ENCODE peak calls at places on chromosomes 5 and 9, in six cellular contexts. K, G, F, H, T and O are unnamed samples.

GRCh38 chr9:114305189-114305555 is 17.7 kb upstream of the ORM1 start:
- DNase-seq in T (no peak), G (no peak), H (no peak), K (no peak), F (no peak), O (no peak)

GRCh38 chr5:179759961-179760541 is 27.4 kb downstream of the MAML1 start:
- DNase-seq in F (no peak), T (peak; percentile 32), G (peak; percentile 9), H (peak; percentile 32), K (no peak), O (peak; percentile 63)

GRCh38 chr5:132474881-132475511 is 15.6 kb downstream of the IRF1 start:
- DNase-seq in H (no peak), G (no peak), T (no peak), F (no peak), K (no peak), O (no peak)

GRCh38 chr5:141492168-141492885 is 3.4 kb downstream of the PCDHGC5 start:
- DNase-seq in G (no peak), K (no peak), H (no peak), F (no peak), T (no peak), O (no peak)

GRCh38 chr5:159123700-159124099 is 24.0 kb upstream of the EBF1 start:
- DNase-seq in T (no peak), K (no peak), G (no peak), F (no peak), H (no peak), O (no peak)

GRCh38 chr9:120394058-120394669 is 185.8 kb downstream of the CDK5RAP2 start:
- DNase-seq in F (no peak), G (no peak), K (peak; percentile 27), T (no peak), H (no peak), O (peak; percentile 13)

GRCh38 chr5:159163027-159163699 is 46.2 kb downstream of the RNF145 start:
- DNase-seq in G (no peak), T (no peak), K (no peak), H (no peak), F (no peak), O (no peak)

GRCh38 chr9:21810388-21810787 is 8.0 kb downstream of the MTAP start:
- DNase-seq in K (no peak), G (no peak), T (no peak), F (no peak), H (no peak), O (no peak)

GRCh38 chr9:131968632-131969031 is 111.0 kb downstream of the MED27 start:
- DNase-seq in T (no peak), K (no peak), H (no peak), F (no peak), G (no peak), O (no peak)

GRCh38 chr9:114114364-114114763 is 15.3 kb upstream of the KIF12 start:
- DNase-seq in H (no peak), T (no peak), K (no peak), F (no peak), G (no peak), O (no peak)

GRCh38 chr9:3916420-3916819 is 383.4 kb downstream of the GLIS3 start:
- DNase-seq in T (no peak), H (no peak), G (no peak), K (no peak), F (no peak), O (no peak)

GRCh38 chr9:131610231-131610761 is 65.0 kb downstream of the PRRT1B start:
- DNase-seq in K (no peak), H (no peak), G (no peak), T (no peak), F (no peak), O (no peak)

GRCh38 chr9:114367823-114368609 is 19.8 kb downstream of the AKNA start:
- DNase-seq in G (no peak), F (no peak), K (no peak), T (no peak), H (no peak), O (no peak)

GRCh38 chr5:171913987-171914273 is 92.5 kb downstream of the FBXW11 start:
- DNase-seq in H (no peak), T (no peak), K (no peak), G (no peak), F (no peak), O (no peak)

GRCh38 chr9:89661956-89662717 is 57.3 kb downstream of the GADD45G start:
- DNase-seq in G (peak; percentile 96), F (peak; percentile 71), T (peak; percentile 60), K (peak; percentile 75), H (no peak), O (peak; percentile 24)

GRCh38 chr5:134540747-134541733 is 15.6 kb downstream of the JADE2 start:
- DNase-seq in T (no peak), H (no peak), K (no peak), G (no peak), F (no peak), O (no peak)

GRCh38 chr5:140608730-140609520 is 24.1 kb downstream of the CD14 start:
- DNase-seq in T (no peak), F (no peak), K (no peak), G (no peak), H (no peak), O (peak; percentile 79)

GRCh38 chr5:136123236-136123768 is 9.3 kb upstream of the SMAD5 start:
- DNase-seq in H (no peak), G (no peak), K (peak; percentile 94), F (no peak), T (no peak), O (no peak)

GRCh38 chr5:90898330-90899013 is 339.9 kb downstream of the ADGRV1 start:
- DNase-seq in F (no peak), T (no peak), K (no peak), G (no peak), H (no peak), O (no peak)

GRCh38 chr9:89380437-89381307 is 62.4 kb downstream of the SECISBP2 start:
- DNase-seq in F (no peak), G (no peak), T (no peak), H (no peak), K (no peak), O (no peak)

GRCh38 chr5:117065800-117066199 is 491.2 kb upstream of the SEMA6A start:
- DNase-seq in G (peak; percentile 45), H (no peak), K (no peak), T (no peak), F (no peak), O (no peak)

GRCh38 chr9:36191696-36192095 is 975 bp downstream of the CLTA start:
- DNase-seq in T (no peak), H (no peak), G (no peak), K (no peak), F (no peak), O (no peak)

GRCh38 chr5:179235416-179236400 is 109.6 kb downstream of the ADAMTS2 start:
- DNase-seq in K (no peak), T (no peak), G (no peak), F (no peak), H (no peak), O (no peak)

GRCh38 chr9:35675732-35676392 is 2.1 kb downstream of the CA9 start:
- DNase-seq in T (no peak), K (no peak), G (peak; percentile 96), H (no peak), F (no peak), O (no peak)

GRCh38 chr5:149760700-149761187 is 30.6 kb downstream of the PPARGC1B start:
- DNase-seq in G (no peak), H (no peak), T (no peak), F (no peak), K (no peak), O (no peak)

GRCh38 chr5:72272393-72272792 is 47.6 kb downstream of the MRPS27 start:
- DNase-seq in K (no peak), T (no peak), F (no peak), G (no peak), H (no peak), O (no peak)

GRCh38 chr5:72269411-72269780 is 50.6 kb downstream of the MRPS27 start:
- DNase-seq in F (no peak), G (no peak), H (no peak), K (no peak), T (no peak), O (no peak)

GRCh38 chr5:72270037-72270436 is 50.0 kb downstream of the MRPS27 start:
- DNase-seq in G (no peak), K (no peak), T (no peak), F (no peak), H (no peak), O (no peak)

GRCh38 chr5:72273547-72273946 is 46.5 kb downstream of the MRPS27 start:
- DNase-seq in F (no peak), K (no peak), G (no peak), T (no peak), H (no peak), O (no peak)

GRCh38 chr5:72271696-72272095 is 48.3 kb downstream of the MRPS27 start:
- DNase-seq in T (no peak), K (no peak), F (no peak), H (no peak), G (no peak), O (no peak)
- TF ChIP-seq GABPA in T (no peak), K (no peak), F (no peak), H (no peak), G (no peak), O (no peak)

GRCh38 chr5:50867140-50867539 is 200.7 kb downstream of the PARP8 start:
- DNase-seq in G (no peak), T (no peak), F (no peak), H (no peak), K (no peak), O (no peak)
- TF ChIP-seq CTCF in G (no peak), T (no peak), F (no peak), H (no peak), K (no peak), O (no peak)

DNA sequence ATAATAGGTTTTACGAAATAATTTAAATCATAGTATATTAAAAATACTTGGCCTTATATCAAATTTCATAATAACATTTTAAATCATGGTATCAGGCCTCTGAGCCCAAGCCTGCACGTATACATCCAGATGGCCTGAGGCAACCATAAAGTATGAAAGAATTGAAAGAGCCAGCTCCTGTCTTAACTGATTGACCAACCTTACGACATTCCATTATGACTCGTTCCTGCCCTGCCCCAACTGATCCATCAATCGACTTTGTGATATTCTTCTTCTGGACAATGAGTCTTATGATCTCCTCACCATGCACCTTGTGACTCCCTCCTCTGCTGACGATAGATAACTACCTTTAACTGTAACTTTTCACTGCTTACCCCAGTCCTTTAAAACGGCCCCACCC is 545.0 kb downstream of the MTRR start:
- DNase-seq in G (no peak), F (no peak), H (no peak), T (no peak), K (no peak), O (no peak)
- TF ChIP-seq GABPA in G (no peak), F (no peak), H (no peak), T (no peak), K (no peak), O (no peak)

DNA sequence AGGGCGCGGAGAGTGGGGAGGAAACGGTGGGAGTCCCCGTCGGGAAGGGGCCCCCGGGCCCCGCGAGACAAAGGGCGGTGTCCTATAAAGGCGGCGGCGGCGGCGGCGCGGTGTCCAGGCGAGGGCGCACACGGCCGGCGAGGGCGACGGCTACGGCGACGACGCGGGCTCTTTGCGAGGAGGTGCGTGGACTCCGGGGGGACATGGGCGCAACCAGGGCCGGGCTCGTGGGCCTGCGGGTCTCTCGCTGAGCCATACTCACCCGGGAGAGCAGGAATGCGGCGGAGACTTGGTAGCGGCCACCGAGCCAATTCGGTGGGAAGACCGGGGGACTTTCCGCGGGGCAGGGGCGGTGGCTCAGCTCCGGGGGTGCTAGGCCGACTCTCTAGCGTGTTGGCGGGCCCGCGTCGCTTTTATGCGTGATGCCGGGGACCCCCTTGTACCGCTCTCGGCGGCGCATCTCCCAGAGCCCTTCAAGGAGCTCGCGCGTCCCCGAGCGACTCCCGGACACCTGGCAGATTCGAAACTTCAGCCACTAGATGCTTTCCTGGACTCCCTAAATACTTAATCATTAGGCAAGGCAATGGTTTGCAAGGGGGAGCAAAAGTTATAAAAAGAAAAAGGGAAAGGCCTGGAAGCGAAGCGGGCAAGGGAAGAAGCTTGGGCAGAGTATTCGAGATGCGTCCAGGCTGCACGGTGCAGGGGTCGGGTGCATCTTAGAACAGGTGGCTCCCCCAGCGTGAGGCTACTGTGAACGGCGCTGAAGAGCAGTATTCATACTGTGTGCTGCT is 5.9 kb upstream of the TAL2 start:
- DNase-seq in F (no peak), H (no peak), K (no peak), G (peak; percentile 86), T (peak; percentile 83), O (no peak)
- TF ChIP-seq CTCF in F (peak; percentile 3), H (no peak), K (peak; percentile 74), G (peak; percentile 34), T (peak; percentile 71), O (no peak)